ENCODE peak calls at places on chromosomes 7 and 10, in eight cellular contexts. O is posterior cingulate gyrus; K is cardiac muscle cell; B is foreskin fibroblast; L is NCI-H1436; M is activated T-cell treated with anti-CD3 and anti-CD28 coated beads, Interleukin-2, amount 50 U/mL, for 4 hours; H is T-cell; Y is iris pigment epithelial cell. F is an unnamed sample.

GRCh38 chr7:144908943-144909556 is 73.2 kb upstream of the TPK1 start:
- DNase-seq in O (no peak), B (no peak), L (no peak), K (no peak), Y (no peak), M (no peak), H (no peak), F (no peak)

GRCh38 chr7:94997547-94997946 is 90.2 kb downstream of the PPP1R9A start:
- DNase-seq in O (no peak), M (no peak), K (peak; percentile 19), H (no peak), Y (no peak), L (no peak), B (no peak), F (no peak)

GRCh38 chr10:74078037-74078436 is 72.6 kb downstream of the AP3M1 start:
- DNase-seq in B (no peak), K (no peak), L (no peak), H (no peak), O (no peak), M (peak; percentile 29), Y (peak; percentile 75), F (no peak)

GRCh38 chr10:37856881-37857286 is 526 bp downstream of the ZNF248 start:
- DNase-seq in B (peak; percentile 44), L (peak; percentile 28), M (peak; percentile 7), Y (no peak), H (no peak), K (no peak), O (peak; percentile 25), F (no peak)

GRCh38 chr10:84424731-84425165 is 96.4 kb downstream of the CCSER2 start:
- DNase-seq in K (peak; percentile 70), O (peak; percentile 71), M (no peak), H (no peak), Y (peak; percentile 98), B (peak; percentile 94), L (no peak), F (peak; percentile 63)

GRCh38 chr7:3408814-3409595 is 108.0 kb downstream of the SDK1 start:
- DNase-seq in H (no peak), L (peak; percentile 54), Y (peak; percentile 31), K (no peak), O (no peak), B (no peak), M (no peak), F (no peak)

GRCh38 chr10:112634096-112634830 is 187.2 kb downstream of the VTI1A start:
- DNase-seq in K (no peak), B (peak; percentile 26), O (no peak), M (no peak), H (no peak), Y (peak; percentile 41), L (no peak), F (no peak)

GRCh38 chr10:29239569-29240472 is 49.0 kb upstream of the LYZL1 start:
- DNase-seq in H (no peak), M (no peak), Y (peak; percentile 32), L (no peak), B (peak; percentile 23), K (peak; percentile 51), O (no peak), F (no peak)

GRCh38 chr7:94781236-94781635 is 125.3 kb upstream of the SGCE start:
- DNase-seq in K (no peak), B (no peak), H (no peak), L (no peak), O (no peak), Y (no peak), M (no peak), F (no peak)

GRCh38 chr10:13224210-13224995 is 9.8 kb downstream of the UCMA start:
- DNase-seq in K (peak; percentile 31), B (no peak), M (no peak), O (no peak), Y (no peak), L (no peak), H (no peak), F (no peak)

GRCh38 chr7:22715969-22716368 is 11.0 kb upstream of the IL6 start:
- DNase-seq in B (no peak), O (no peak), M (no peak), Y (no peak), K (no peak), H (no peak), L (no peak), F (no peak)

GRCh38 chr10:101355307-101355706 is 1.3 kb downstream of the BTRC start:
- DNase-seq in Y (no peak), M (no peak), B (no peak), K (no peak), O (no peak), H (no peak), L (no peak), F (no peak)

GRCh38 chr7:45574521-45575500 is 643 bp downstream of the ADCY1 start:
- DNase-seq in H (no peak), B (peak; percentile 74), Y (peak; percentile 65), M (no peak), L (peak; percentile 31), K (peak; percentile 88), O (no peak), F (no peak)

GRCh38 chr7:47326808-47327207 is 255.1 kb downstream of the TNS3 start:
- DNase-seq in B (peak; percentile 85), O (no peak), H (no peak), Y (peak; percentile 79), L (no peak), K (no peak), M (no peak), F (no peak)

GRCh38 chr10:116101616-116102015 is 171.4 kb downstream of the GFRA1 start:
- DNase-seq in O (no peak), M (no peak), L (no peak), K (no peak), H (no peak), B (peak; percentile 6), Y (peak; percentile 52), F (no peak)

GRCh38 chr7:3425087-3425486 is 124.0 kb downstream of the SDK1 start:
- DNase-seq in K (no peak), O (no peak), M (no peak), Y (no peak), H (no peak), B (no peak), L (no peak), F (no peak)

GRCh38 chr10:118953999-118954398 is 75.5 kb upstream of the NANOS1 start:
- DNase-seq in B (peak; percentile 57), H (no peak), Y (no peak), M (no peak), O (peak; percentile 57), K (no peak), L (no peak), F (no peak)

GRCh38 chr10:103470755-103471653 is 8.0 kb downstream of the CALHM3 start:
- DNase-seq in O (no peak), Y (no peak), H (peak; percentile 67), L (no peak), B (peak; percentile 54), K (no peak), M (peak; percentile 52), F (no peak)

F was measured in HFF-Myc.